ENCODE peak calls at places on chromosomes 4 and X, in six cellular contexts. T, W, N, C, M and V are unnamed samples.

GRCh38 chr4:76990288-76991080 is 40.9 kb downstream of the SEPTIN11 start:
- DNase-seq in N (no peak), W (peak; percentile 65), T (no peak), M (no peak), C (no peak), V (no peak)

GRCh38 chrX:9019151-9019550 is 14.8 kb downstream of the FAM9B start:
- DNase-seq in T (no peak), C (no peak), M (no peak), N (no peak), W (no peak), V (no peak)

GRCh38 chr4:184747034-184747830 is 13.3 kb upstream of the CENPU start:
- DNase-seq in N (no peak), M (peak; percentile 77), W (no peak), T (no peak), C (no peak), V (peak; percentile 99)

GRCh38 chr4:130738233-130738632 is 1642.3 kb downstream of the C4orf33 start:
- DNase-seq in C (no peak), M (no peak), W (no peak), T (no peak), N (no peak), V (no peak)

GRCh38 chr4:40321671-40322131 is 13.4 kb upstream of the CHRNA9 start:
- DNase-seq in W (peak; percentile 39), C (peak; percentile 74), T (no peak), M (no peak), N (no peak), V (no peak)

GRCh38 chrX:30212172-30212571 is 3.2 kb upstream of the MAGEB2 start:
- DNase-seq in M (no peak), W (no peak), C (no peak), T (no peak), N (no peak), V (no peak)

GRCh38 chrX:54838583-54838982 is 31.0 kb downstream of the MAGED2 start:
- DNase-seq in T (no peak), N (no peak), M (no peak), W (no peak), C (no peak), V (no peak)

GRCh38 chr4:7971881-7972500 is 32.3 kb upstream of the AFAP1 start:
- DNase-seq in C (no peak), M (peak; percentile 67), W (no peak), N (no peak), T (no peak), V (no peak)